ENCODE peak calls at places on chromosomes 1 and 21, in nine cellular contexts. One of them, this sample, is unnamed.
A peak's percentile ranks its signal among the peaks of the same experiment; 100 is the strongest.

GRCh38 chr1:200211157-200211556 is 183.6 kb downstream of the NR5A2 start:
- DNase-seq in PC-3: peak; percentile 97
- DNase-seq in MM.1S: no peak
- DNase-seq in hepatocyte: no peak
- DNase-seq in GM23248: peak; percentile 85
- DNase-seq in OCI-LY7: no peak
- DNase-seq in HCT116: no peak
- DNase-seq in neural progenitor cell: no peak
- DNase-seq in SK-N-SH: no peak
- DNase-seq in this sample: no peak

GRCh38 chr1:180732866-180733265 is 101.0 kb downstream of the XPR1 start:
- DNase-seq in PC-3: no peak
- DNase-seq in MM.1S: no peak
- DNase-seq in hepatocyte: no peak
- DNase-seq in GM23248: no peak
- DNase-seq in OCI-LY7: no peak
- DNase-seq in HCT116: no peak
- DNase-seq in neural progenitor cell: no peak
- DNase-seq in SK-N-SH: no peak
- DNase-seq in this sample: no peak

GRCh38 chr1:160403244-160403643 is 2.9 kb downstream of the VANGL2 start:
- DNase-seq in PC-3: no peak
- DNase-seq in MM.1S: no peak
- DNase-seq in hepatocyte: peak; percentile 0
- DNase-seq in GM23248: no peak
- DNase-seq in OCI-LY7: no peak
- DNase-seq in HCT116: no peak
- DNase-seq in neural progenitor cell: no peak
- DNase-seq in SK-N-SH: no peak
- DNase-seq in this sample: no peak

GRCh38 chr1:219876798-219877209 is 51.6 kb downstream of the SLC30A10 start:
- DNase-seq in PC-3: peak; percentile 64
- DNase-seq in MM.1S: no peak
- DNase-seq in hepatocyte: no peak
- DNase-seq in GM23248: no peak
- DNase-seq in OCI-LY7: no peak
- DNase-seq in HCT116: peak; percentile 23
- DNase-seq in neural progenitor cell: peak; percentile 13
- DNase-seq in SK-N-SH: no peak
- DNase-seq in this sample: peak; percentile 22

GRCh38 chr1:68188644-68189340 is 43.5 kb downstream of the WLS start:
- DNase-seq in PC-3: no peak
- DNase-seq in MM.1S: no peak
- DNase-seq in hepatocyte: no peak
- DNase-seq in GM23248: no peak
- DNase-seq in OCI-LY7: no peak
- DNase-seq in HCT116: no peak
- DNase-seq in neural progenitor cell: no peak
- DNase-seq in SK-N-SH: no peak
- DNase-seq in this sample: no peak

GRCh38 chr1:55669308-55669707 is 454.1 kb upstream of the USP24 start:
- DNase-seq in PC-3: no peak
- DNase-seq in MM.1S: no peak
- DNase-seq in hepatocyte: peak; percentile 63
- DNase-seq in GM23248: peak; percentile 81
- DNase-seq in OCI-LY7: no peak
- DNase-seq in HCT116: no peak
- DNase-seq in neural progenitor cell: no peak
- DNase-seq in SK-N-SH: no peak
- DNase-seq in this sample: no peak

GRCh38 chr1:210448293-210448892 is 119.7 kb downstream of the HHAT start:
- DNase-seq in PC-3: peak; percentile 73
- DNase-seq in MM.1S: peak; percentile 50
- DNase-seq in hepatocyte: peak; percentile 62
- DNase-seq in GM23248: peak; percentile 67
- DNase-seq in OCI-LY7: peak; percentile 10
- DNase-seq in HCT116: peak; percentile 33
- DNase-seq in neural progenitor cell: peak; percentile 68
- DNase-seq in SK-N-SH: peak; percentile 60
- DNase-seq in this sample: peak; percentile 80

GRCh38 chr1:24695202-24695974 is 49.9 kb upstream of the CLIC4 start:
- DNase-seq in PC-3: no peak
- DNase-seq in MM.1S: no peak
- DNase-seq in hepatocyte: no peak
- DNase-seq in GM23248: peak; percentile 42
- DNase-seq in OCI-LY7: peak; percentile 57
- DNase-seq in HCT116: no peak
- DNase-seq in neural progenitor cell: no peak
- DNase-seq in SK-N-SH: no peak
- DNase-seq in this sample: no peak

GRCh38 chr1:53678948-53679825 is 59.8 kb downstream of the GLIS1 start:
- DNase-seq in PC-3: no peak
- DNase-seq in MM.1S: peak; percentile 74
- DNase-seq in hepatocyte: no peak
- DNase-seq in GM23248: no peak
- DNase-seq in OCI-LY7: no peak
- DNase-seq in HCT116: no peak
- DNase-seq in neural progenitor cell: no peak
- DNase-seq in SK-N-SH: no peak
- DNase-seq in this sample: no peak

GRCh38 chr1:43704838-43705237 is 2.5 kb upstream of the ST3GAL3 start:
- DNase-seq in PC-3: peak; percentile 55
- DNase-seq in MM.1S: no peak
- DNase-seq in hepatocyte: no peak
- DNase-seq in GM23248: peak; percentile 75
- DNase-seq in OCI-LY7: peak; percentile 19
- DNase-seq in HCT116: no peak
- DNase-seq in neural progenitor cell: no peak
- DNase-seq in SK-N-SH: no peak
- DNase-seq in this sample: peak; percentile 17

DNA sequence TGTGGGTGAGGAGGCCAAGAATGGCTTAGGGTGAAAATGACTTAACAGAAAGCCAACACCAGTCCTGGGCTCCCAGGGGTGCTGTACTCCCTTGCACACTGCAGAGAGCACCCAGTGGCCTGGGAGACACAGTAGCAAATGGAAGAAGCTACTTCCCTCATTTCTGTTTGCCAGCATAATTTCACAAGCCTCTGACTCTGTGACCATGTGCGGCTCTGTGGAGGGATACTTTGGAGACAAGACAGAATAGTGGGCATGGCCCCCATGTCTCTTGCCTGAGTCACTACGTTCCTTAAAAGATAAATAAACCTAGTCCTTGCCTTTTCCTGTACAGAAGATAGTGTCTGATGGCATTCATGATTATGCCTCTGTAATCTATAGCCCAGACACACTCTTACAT is 38.1 kb downstream of the TRIM62 start:
- DNase-seq in PC-3: no peak
- DNase-seq in MM.1S: no peak
- DNase-seq in hepatocyte: no peak
- DNase-seq in GM23248: peak; percentile 53
- DNase-seq in OCI-LY7: no peak
- DNase-seq in HCT116: no peak
- DNase-seq in neural progenitor cell: no peak
- DNase-seq in SK-N-SH: no peak
- DNase-seq in this sample: no peak
- TF ChIP-seq EZH2phosphoT487 in PC-3: no peak
- TF ChIP-seq EZH2phosphoT487 in MM.1S: no peak
- TF ChIP-seq EZH2phosphoT487 in hepatocyte: no peak
- TF ChIP-seq EZH2phosphoT487 in GM23248: no peak
- TF ChIP-seq EZH2phosphoT487 in OCI-LY7: no peak
- TF ChIP-seq EZH2phosphoT487 in HCT116: no peak
- TF ChIP-seq EZH2phosphoT487 in neural progenitor cell: no peak
- TF ChIP-seq EZH2phosphoT487 in SK-N-SH: no peak
- TF ChIP-seq EZH2phosphoT487 in this sample: no peak

GRCh38 chr1:114153621-114154145 is at the start of gene SYT6:
- DNase-seq in PC-3: no peak
- DNase-seq in MM.1S: no peak
- DNase-seq in hepatocyte: peak; percentile 31
- DNase-seq in GM23248: peak; percentile 5
- DNase-seq in OCI-LY7: no peak
- DNase-seq in HCT116: no peak
- DNase-seq in neural progenitor cell: peak; percentile 57
- DNase-seq in SK-N-SH: peak; percentile 60
- DNase-seq in this sample: peak; percentile 42

GRCh38 chr1:114153051-114153620 is 533 bp downstream of the SYT6 start:
- DNase-seq in PC-3: no peak
- DNase-seq in MM.1S: no peak
- DNase-seq in hepatocyte: peak; percentile 32
- DNase-seq in GM23248: no peak
- DNase-seq in OCI-LY7: no peak
- DNase-seq in HCT116: no peak
- DNase-seq in neural progenitor cell: no peak
- DNase-seq in SK-N-SH: no peak
- DNase-seq in this sample: peak; percentile 44

GRCh38 chr1:114155756-114156155 is 2.1 kb upstream of the SYT6 start:
- DNase-seq in PC-3: no peak
- DNase-seq in MM.1S: no peak
- DNase-seq in hepatocyte: no peak
- DNase-seq in GM23248: no peak
- DNase-seq in OCI-LY7: no peak
- DNase-seq in HCT116: no peak
- DNase-seq in neural progenitor cell: no peak
- DNase-seq in SK-N-SH: no peak
- DNase-seq in this sample: no peak

GRCh38 chr1:114154963-114155322 is 1.3 kb upstream of the SYT6 start:
- DNase-seq in PC-3: no peak
- DNase-seq in MM.1S: no peak
- DNase-seq in hepatocyte: peak; percentile 45
- DNase-seq in GM23248: peak; percentile 70
- DNase-seq in OCI-LY7: no peak
- DNase-seq in HCT116: no peak
- DNase-seq in neural progenitor cell: peak; percentile 86
- DNase-seq in SK-N-SH: peak; percentile 58
- DNase-seq in this sample: peak; percentile 78

DNA sequence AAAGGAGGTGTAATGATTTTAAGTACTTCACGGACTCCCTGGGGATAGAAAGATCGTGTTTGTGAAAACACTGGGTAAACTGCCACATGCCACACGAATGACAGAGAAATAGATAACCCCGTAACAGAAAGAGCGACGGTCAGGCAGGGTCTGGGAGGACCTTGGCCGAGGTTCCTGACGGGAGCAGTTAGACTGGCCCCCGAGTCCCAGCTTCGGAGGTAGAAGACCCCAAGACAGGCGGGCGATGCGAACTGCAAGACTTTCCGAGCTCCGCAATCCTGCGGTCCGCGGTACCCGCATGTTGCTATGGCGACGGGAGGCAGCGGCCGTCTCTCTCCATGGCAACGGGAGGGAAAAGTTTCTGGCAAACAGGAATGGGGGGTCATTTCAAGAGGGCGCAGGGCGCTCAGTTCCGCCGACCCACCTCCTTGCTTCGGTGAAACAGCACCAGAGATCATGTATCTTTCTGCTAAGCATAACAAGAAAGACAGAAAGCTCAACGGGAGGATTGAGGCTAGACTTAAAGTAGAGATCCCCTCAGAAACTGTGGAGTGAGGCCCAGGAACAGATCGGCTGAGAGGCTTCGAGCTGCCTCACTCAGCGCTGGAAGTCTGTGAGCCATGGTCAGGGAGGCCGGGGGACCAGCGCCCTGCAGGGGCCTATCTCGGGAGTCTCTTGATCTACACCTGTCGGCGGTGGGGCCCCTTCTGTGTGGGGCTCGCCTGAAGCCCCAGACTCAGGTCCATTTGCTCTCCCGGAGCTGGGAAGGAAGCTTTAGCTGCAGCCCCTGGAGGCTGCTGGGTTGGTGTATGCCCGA is 685 bp upstream of the SYT6 start:
- DNase-seq in PC-3: no peak
- DNase-seq in MM.1S: no peak
- DNase-seq in hepatocyte: peak; percentile 42
- DNase-seq in GM23248: peak; percentile 62
- DNase-seq in OCI-LY7: no peak
- DNase-seq in HCT116: no peak
- DNase-seq in neural progenitor cell: peak; percentile 87
- DNase-seq in SK-N-SH: peak; percentile 66
- DNase-seq in this sample: peak; percentile 87
- TF ChIP-seq EZH2phosphoT487 in PC-3: no peak
- TF ChIP-seq EZH2phosphoT487 in MM.1S: no peak
- TF ChIP-seq EZH2phosphoT487 in hepatocyte: peak; percentile 31
- TF ChIP-seq EZH2phosphoT487 in GM23248: peak; percentile 26
- TF ChIP-seq EZH2phosphoT487 in OCI-LY7: no peak
- TF ChIP-seq EZH2phosphoT487 in HCT116: no peak
- TF ChIP-seq EZH2phosphoT487 in neural progenitor cell: peak; percentile 55
- TF ChIP-seq EZH2phosphoT487 in SK-N-SH: peak; percentile 38
- TF ChIP-seq EZH2phosphoT487 in this sample: no peak

GRCh38 chr1:155062151-155062686 is 1.3 kb upstream of the EFNA4 start:
- DNase-seq in PC-3: no peak
- DNase-seq in MM.1S: no peak
- DNase-seq in hepatocyte: peak; percentile 73
- DNase-seq in GM23248: peak; percentile 11
- DNase-seq in OCI-LY7: peak; percentile 78
- DNase-seq in HCT116: no peak
- DNase-seq in neural progenitor cell: peak; percentile 85
- DNase-seq in SK-N-SH: peak; percentile 59
- DNase-seq in this sample: peak; percentile 88

GRCh38 chr1:155062702-155063411 is 683 bp upstream of the EFNA4 start:
- DNase-seq in PC-3: peak; percentile 48
- DNase-seq in MM.1S: peak; percentile 77
- DNase-seq in hepatocyte: peak; percentile 83
- DNase-seq in GM23248: peak; percentile 69
- DNase-seq in OCI-LY7: peak; percentile 84
- DNase-seq in HCT116: no peak
- DNase-seq in neural progenitor cell: peak; percentile 88
- DNase-seq in SK-N-SH: peak; percentile 47
- DNase-seq in this sample: peak; percentile 88

GRCh38 chr1:155063550-155064108 is at the start of gene EFNA4:
- DNase-seq in PC-3: peak; percentile 90
- DNase-seq in MM.1S: peak; percentile 93
- DNase-seq in hepatocyte: peak; percentile 94
- DNase-seq in GM23248: peak; percentile 89
- DNase-seq in OCI-LY7: peak; percentile 93
- DNase-seq in HCT116: peak; percentile 79
- DNase-seq in neural progenitor cell: peak; percentile 96
- DNase-seq in SK-N-SH: peak; percentile 95
- DNase-seq in this sample: peak; percentile 98

GRCh38 chr1:155064813-155065436 is 1.4 kb downstream of the EFNA4 start:
- DNase-seq in PC-3: no peak
- DNase-seq in MM.1S: no peak
- DNase-seq in hepatocyte: no peak
- DNase-seq in GM23248: no peak
- DNase-seq in OCI-LY7: no peak
- DNase-seq in HCT116: no peak
- DNase-seq in neural progenitor cell: no peak
- DNase-seq in SK-N-SH: no peak
- DNase-seq in this sample: peak; percentile 28

GRCh38 chr1:155064109-155064812 is 721 bp downstream of the EFNA4 start:
- DNase-seq in PC-3: no peak
- DNase-seq in MM.1S: peak; percentile 47
- DNase-seq in hepatocyte: peak; percentile 81
- DNase-seq in GM23248: peak; percentile 65
- DNase-seq in OCI-LY7: peak; percentile 58
- DNase-seq in HCT116: no peak
- DNase-seq in neural progenitor cell: peak; percentile 68
- DNase-seq in SK-N-SH: peak; percentile 83
- DNase-seq in this sample: peak; percentile 76
- TF ChIP-seq EZH2phosphoT487 in PC-3: no peak
- TF ChIP-seq EZH2phosphoT487 in MM.1S: no peak
- TF ChIP-seq EZH2phosphoT487 in hepatocyte: no peak
- TF ChIP-seq EZH2phosphoT487 in GM23248: no peak
- TF ChIP-seq EZH2phosphoT487 in OCI-LY7: no peak
- TF ChIP-seq EZH2phosphoT487 in HCT116: no peak
- TF ChIP-seq EZH2phosphoT487 in neural progenitor cell: no peak
- TF ChIP-seq EZH2phosphoT487 in SK-N-SH: no peak
- TF ChIP-seq EZH2phosphoT487 in this sample: no peak

GRCh38 chr21:33661146-33661545 is 18.8 kb downstream of the ITSN1 start:
- DNase-seq in PC-3: peak; percentile 73
- DNase-seq in MM.1S: no peak
- DNase-seq in hepatocyte: no peak
- DNase-seq in GM23248: peak; percentile 47
- DNase-seq in OCI-LY7: no peak
- DNase-seq in HCT116: no peak
- DNase-seq in neural progenitor cell: no peak
- DNase-seq in SK-N-SH: no peak
- DNase-seq in this sample: no peak
- TF ChIP-seq EZH2phosphoT487 in PC-3: no peak
- TF ChIP-seq EZH2phosphoT487 in MM.1S: no peak
- TF ChIP-seq EZH2phosphoT487 in hepatocyte: no peak
- TF ChIP-seq EZH2phosphoT487 in GM23248: no peak
- TF ChIP-seq EZH2phosphoT487 in OCI-LY7: no peak
- TF ChIP-seq EZH2phosphoT487 in HCT116: no peak
- TF ChIP-seq EZH2phosphoT487 in neural progenitor cell: no peak
- TF ChIP-seq EZH2phosphoT487 in SK-N-SH: no peak
- TF ChIP-seq EZH2phosphoT487 in this sample: no peak

This sample was measured in GM23338.